ENCODE peak calls at places on chromosomes 2 and 18, in four cellular contexts. One of them, this sample, is unnamed.

GRCh38 chr2:166831930-166832329 is 56.4 kb upstream of the XIRP2 start:
- DNase-seq in foreskin fibroblast: peak; percentile 7
- DNase-seq in brain pericyte: no peak
- DNase-seq in AG08396: no peak
- DNase-seq in this sample: no peak

GRCh38 chr18:2970762-2971659 is 41.9 kb downstream of the LPIN2 start:
- DNase-seq in foreskin fibroblast: no peak
- DNase-seq in brain pericyte: no peak
- DNase-seq in AG08396: no peak
- DNase-seq in this sample: no peak

GRCh38 chr2:20532634-20533437 is 86.0 kb downstream of the RHOB start:
- DNase-seq in foreskin fibroblast: no peak
- DNase-seq in brain pericyte: no peak
- DNase-seq in AG08396: no peak
- DNase-seq in this sample: no peak

GRCh38 chr2:133334923-133335322 is 233.3 kb downstream of the NCKAP5 start:
- DNase-seq in foreskin fibroblast: no peak
- DNase-seq in brain pericyte: no peak
- DNase-seq in AG08396: no peak
- DNase-seq in this sample: no peak

GRCh38 chr2:72003796-72004195 is 143.9 kb downstream of the CYP26B1 start:
- DNase-seq in foreskin fibroblast: no peak
- DNase-seq in brain pericyte: no peak
- DNase-seq in AG08396: no peak
- DNase-seq in this sample: no peak

GRCh38 chr2:61262699-61263098 is 100.7 kb downstream of the C2orf74 start:
- DNase-seq in foreskin fibroblast: no peak
- DNase-seq in brain pericyte: no peak
- DNase-seq in AG08396: no peak
- DNase-seq in this sample: no peak

GRCh38 chr2:651961-652373 is 25.2 kb downstream of the TMEM18 start:
- DNase-seq in foreskin fibroblast: no peak
- DNase-seq in brain pericyte: no peak
- DNase-seq in AG08396: no peak
- DNase-seq in this sample: no peak

GRCh38 chr2:100822587-100823248 is 2.8 kb downstream of the NPAS2 start:
- DNase-seq in foreskin fibroblast: peak; percentile 83
- DNase-seq in brain pericyte: no peak
- DNase-seq in AG08396: peak; percentile 59
- DNase-seq in this sample: no peak

GRCh38 chr2:54329482-54330225 is 73.6 kb upstream of the TSPYL6 start:
- DNase-seq in foreskin fibroblast: no peak
- DNase-seq in brain pericyte: no peak
- DNase-seq in AG08396: no peak
- DNase-seq in this sample: no peak

GRCh38 chr2:239216251-239216613 is 184.6 kb downstream of the HDAC4 start:
- DNase-seq in foreskin fibroblast: no peak
- DNase-seq in brain pericyte: no peak
- DNase-seq in AG08396: no peak
- DNase-seq in this sample: no peak

GRCh38 chr2:239187464-239188253 is 213.2 kb downstream of the HDAC4 start:
- DNase-seq in foreskin fibroblast: no peak
- DNase-seq in brain pericyte: no peak
- DNase-seq in AG08396: no peak
- DNase-seq in this sample: no peak

GRCh38 chr2:143451622-143452021 is 322.4 kb downstream of the ARHGAP15 start:
- DNase-seq in foreskin fibroblast: no peak
- DNase-seq in brain pericyte: no peak
- DNase-seq in AG08396: no peak
- DNase-seq in this sample: peak; percentile 37

GRCh38 chr2:71064754-71065621 is 3.5 kb upstream of the NAGK start:
- DNase-seq in foreskin fibroblast: peak; percentile 69
- DNase-seq in brain pericyte: no peak
- DNase-seq in AG08396: no peak
- DNase-seq in this sample: no peak

GRCh38 chr18:76494541-76495403 is at the start of gene ZNF516:
- DNase-seq in foreskin fibroblast: peak; percentile 68
- DNase-seq in brain pericyte: no peak
- DNase-seq in AG08396: peak; percentile 51
- DNase-seq in this sample: no peak

This sample was measured in skeletal muscle cell.